ENCODE peak calls at places on chromosomes 4 and X, in nine cellular contexts. One of them, this sample, is unnamed. For H3K9me3 and H3K36me3, the result is how much of the 10 kb centered on the place peaks cover.

GRCh38 chr4:82721819-82722423 is 76.7 kb downstream of the SCD5 start:
- DNase-seq in fibroblast of lung: peak
- DNase-seq in testis: peak
- DNase-seq in heart right ventricle: no peak
- DNase-seq in body of pancreas: peak
- DNase-seq in GM23248: peak
- DNase-seq in adrenal gland: peak
- DNase-seq in SK-N-SH: peak
- DNase-seq in hepatocyte: peak
- DNase-seq in this sample: no peak

GRCh38 chr4:186792994-186793393 is 69.3 kb upstream of the FAT1 start:
- DNase-seq in hepatocyte: no peak
- DNase-seq in body of pancreas: no peak
- DNase-seq in heart right ventricle: no peak
- DNase-seq in GM23248: peak
- DNase-seq in adrenal gland: no peak
- DNase-seq in fibroblast of lung: peak
- DNase-seq in testis: no peak
- DNase-seq in SK-N-SH: no peak
- DNase-seq in this sample: peak

GRCh38 chr4:89640620-89641366 is 196.2 kb downstream of the SNCA start:
- DNase-seq in heart right ventricle: peak
- DNase-seq in adrenal gland: no peak
- DNase-seq in hepatocyte: peak
- DNase-seq in SK-N-SH: peak
- DNase-seq in fibroblast of lung: peak
- DNase-seq in body of pancreas: peak
- DNase-seq in GM23248: peak
- DNase-seq in testis: peak
- DNase-seq in this sample: peak

GRCh38 chr4:1641671-1642070 is 42.4 kb downstream of the FAM53A start:
- DNase-seq in adrenal gland: no peak
- DNase-seq in testis: no peak
- DNase-seq in heart right ventricle: no peak
- DNase-seq in hepatocyte: no peak
- DNase-seq in body of pancreas: no peak
- DNase-seq in SK-N-SH: no peak
- DNase-seq in GM23248: no peak
- DNase-seq in fibroblast of lung: no peak
- DNase-seq in this sample: no peak

GRCh38 chr4:1571165-1571908 is 112.8 kb downstream of the FAM53A start:
- DNase-seq in fibroblast of lung: no peak
- DNase-seq in testis: no peak
- DNase-seq in adrenal gland: no peak
- DNase-seq in hepatocyte: no peak
- DNase-seq in SK-N-SH: no peak
- DNase-seq in GM23248: no peak
- DNase-seq in body of pancreas: no peak
- DNase-seq in heart right ventricle: no peak
- DNase-seq in this sample: no peak

GRCh38 chr4:5863461-5864113 is 29.3 kb downstream of the CRMP1 start:
- DNase-seq in GM23248: peak
- DNase-seq in adrenal gland: peak
- DNase-seq in heart right ventricle: no peak
- DNase-seq in hepatocyte: peak
- DNase-seq in testis: no peak
- DNase-seq in body of pancreas: no peak
- DNase-seq in SK-N-SH: no peak
- DNase-seq in fibroblast of lung: peak
- DNase-seq in this sample: peak

GRCh38 chr4:84916233-84916632 is 50.3 kb downstream of the WDFY3 start:
- DNase-seq in GM23248: no peak
- DNase-seq in adrenal gland: no peak
- DNase-seq in SK-N-SH: no peak
- DNase-seq in fibroblast of lung: no peak
- DNase-seq in hepatocyte: no peak
- DNase-seq in testis: no peak
- DNase-seq in heart right ventricle: no peak
- DNase-seq in body of pancreas: no peak
- DNase-seq in this sample: no peak

GRCh38 chr4:132992686-132993085 is 156.4 kb upstream of the PCDH10 start:
- DNase-seq in hepatocyte: no peak
- DNase-seq in GM23248: no peak
- DNase-seq in fibroblast of lung: no peak
- DNase-seq in testis: no peak
- DNase-seq in adrenal gland: no peak
- DNase-seq in body of pancreas: no peak
- DNase-seq in heart right ventricle: no peak
- DNase-seq in SK-N-SH: no peak
- DNase-seq in this sample: no peak

GRCh38 chr4:7030856-7031255 is 12.3 kb upstream of the TADA2B start:
- DNase-seq in testis: no peak
- DNase-seq in heart right ventricle: no peak
- DNase-seq in hepatocyte: no peak
- DNase-seq in body of pancreas: no peak
- DNase-seq in SK-N-SH: no peak
- DNase-seq in fibroblast of lung: no peak
- DNase-seq in adrenal gland: no peak
- DNase-seq in GM23248: no peak
- DNase-seq in this sample: no peak

GRCh38 chr4:3871181-3871852 is 105.1 kb downstream of the ADRA2C start:
- DNase-seq in hepatocyte: peak
- DNase-seq in testis: peak
- DNase-seq in fibroblast of lung: no peak
- DNase-seq in heart right ventricle: no peak
- DNase-seq in GM23248: peak
- DNase-seq in body of pancreas: no peak
- DNase-seq in SK-N-SH: peak
- DNase-seq in adrenal gland: no peak
- DNase-seq in this sample: peak

GRCh38 chr4:156961241-156962068 is 10.1 kb downstream of the PDGFC start:
- DNase-seq in body of pancreas: no peak
- DNase-seq in hepatocyte: peak
- DNase-seq in fibroblast of lung: no peak
- DNase-seq in testis: no peak
- DNase-seq in adrenal gland: no peak
- DNase-seq in GM23248: no peak
- DNase-seq in SK-N-SH: no peak
- DNase-seq in heart right ventricle: no peak
- DNase-seq in this sample: no peak

GRCh38 chr4:128810871-128811570 is 1.5 kb downstream of the JADE1 start:
- DNase-seq in SK-N-SH: peak
- DNase-seq in fibroblast of lung: peak
- DNase-seq in adrenal gland: peak
- DNase-seq in body of pancreas: peak
- DNase-seq in heart right ventricle: peak
- DNase-seq in testis: peak
- DNase-seq in hepatocyte: peak
- DNase-seq in GM23248: peak
- DNase-seq in this sample: peak

GRCh38 chr4:146329042-146329716 is 114.8 kb downstream of the REELD1 start:
- DNase-seq in testis: no peak
- DNase-seq in heart right ventricle: no peak
- DNase-seq in fibroblast of lung: peak
- DNase-seq in body of pancreas: no peak
- DNase-seq in SK-N-SH: no peak
- DNase-seq in hepatocyte: no peak
- DNase-seq in adrenal gland: no peak
- DNase-seq in GM23248: peak
- DNase-seq in this sample: no peak

GRCh38 chrX:78665286-78665685 is 6.2 kb upstream of the RTL3 start:
- DNase-seq in body of pancreas: no peak
- DNase-seq in fibroblast of lung: no peak
- DNase-seq in SK-N-SH: no peak
- DNase-seq in hepatocyte: no peak
- DNase-seq in GM23248: peak
- DNase-seq in testis: no peak
- DNase-seq in adrenal gland: no peak
- DNase-seq in heart right ventricle: no peak
- DNase-seq in this sample: no peak

GRCh38 chrX:120213438-120214265 is 37.0 kb upstream of the ZBTB33 start:
- DNase-seq in adrenal gland: peak
- DNase-seq in hepatocyte: peak
- DNase-seq in testis: peak
- DNase-seq in fibroblast of lung: peak
- DNase-seq in SK-N-SH: peak
- DNase-seq in heart right ventricle: peak
- DNase-seq in GM23248: peak
- DNase-seq in body of pancreas: peak
- DNase-seq in this sample: peak

GRCh38 chr4:86493460-86493859 is 100.7 kb upstream of the PTPN13 start:
- DNase-seq in testis: no peak
- DNase-seq in heart right ventricle: no peak
- DNase-seq in fibroblast of lung: peak
- DNase-seq in GM23248: peak
- DNase-seq in SK-N-SH: no peak
- DNase-seq in body of pancreas: no peak
- DNase-seq in hepatocyte: no peak
- DNase-seq in adrenal gland: no peak
- DNase-seq in this sample: no peak

GRCh38 chr4:1469043-1469442 is 62.8 kb upstream of the NKX1-1 start:
- DNase-seq in heart right ventricle: no peak
- DNase-seq in GM23248: no peak
- DNase-seq in SK-N-SH: peak
- DNase-seq in adrenal gland: no peak
- DNase-seq in hepatocyte: no peak
- DNase-seq in body of pancreas: no peak
- DNase-seq in fibroblast of lung: no peak
- DNase-seq in testis: no peak
- DNase-seq in this sample: no peak

GRCh38 chr4:79528241-79528706 is 120.2 kb upstream of the GK2 start:
- DNase-seq in body of pancreas: no peak
- DNase-seq in testis: no peak
- DNase-seq in heart right ventricle: no peak
- DNase-seq in SK-N-SH: no peak
- DNase-seq in GM23248: no peak
- DNase-seq in fibroblast of lung: no peak
- DNase-seq in hepatocyte: no peak
- DNase-seq in adrenal gland: no peak
- DNase-seq in this sample: peak

DNA sequence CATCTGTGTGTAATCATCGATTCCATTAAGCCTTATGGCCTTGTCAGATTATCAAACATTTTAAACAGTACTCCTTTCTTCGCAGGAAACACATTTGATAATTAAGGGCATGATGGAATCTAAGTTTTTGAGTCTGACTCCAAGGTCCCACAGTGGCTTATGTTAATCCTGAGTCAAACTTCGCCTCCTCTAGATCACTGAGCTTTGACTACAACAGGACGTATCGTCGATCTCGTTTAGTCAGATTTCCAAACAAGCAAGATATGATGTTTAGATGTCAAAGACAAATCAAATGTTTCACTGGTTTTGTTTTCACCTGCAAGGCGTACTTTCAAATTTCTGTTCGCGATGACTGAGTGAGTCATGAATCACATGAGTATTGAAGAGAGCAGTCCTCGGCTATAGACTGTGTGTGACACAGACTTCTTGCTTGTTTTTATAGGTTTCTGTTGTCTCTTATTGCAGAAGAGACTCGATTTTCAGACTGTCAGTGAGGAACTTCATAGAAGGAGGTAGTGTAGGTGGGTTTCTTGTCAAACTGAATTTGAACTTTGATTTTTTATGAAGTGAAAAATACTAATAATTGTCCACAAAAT is 119.0 kb upstream of the GK2 start:
- DNase-seq in testis: no peak
- DNase-seq in adrenal gland: no peak
- DNase-seq in hepatocyte: no peak
- DNase-seq in body of pancreas: no peak
- DNase-seq in heart right ventricle: no peak
- DNase-seq in fibroblast of lung: no peak
- DNase-seq in SK-N-SH: no peak
- DNase-seq in GM23248: no peak
- DNase-seq in this sample: no peak
- H3K4me3 ChIP-seq in testis: no peak
- H3K4me3 ChIP-seq in adrenal gland: no peak
- H3K4me3 ChIP-seq in hepatocyte: no peak
- H3K4me3 ChIP-seq in body of pancreas: no peak
- H3K4me3 ChIP-seq in heart right ventricle: no peak
- H3K4me3 ChIP-seq in fibroblast of lung: no peak
- H3K4me3 ChIP-seq in SK-N-SH: no peak
- H3K4me3 ChIP-seq in GM23248: no peak
- H3K4me3 ChIP-seq in this sample: no peak

GRCh38 chr4:149605601-149606378 is 209.9 kb downstream of the IQCM start:
- DNase-seq in SK-N-SH: no peak
- DNase-seq in body of pancreas: no peak
- DNase-seq in adrenal gland: no peak
- DNase-seq in fibroblast of lung: peak
- DNase-seq in testis: no peak
- DNase-seq in heart right ventricle: no peak
- DNase-seq in GM23248: peak
- DNase-seq in hepatocyte: no peak
- DNase-seq in this sample: no peak
- H3K9me3 ChIP-seq in SK-N-SH: under half
- H3K9me3 ChIP-seq in body of pancreas: under half
- H3K9me3 ChIP-seq in adrenal gland: under half
- H3K9me3 ChIP-seq in fibroblast of lung: under half
- H3K9me3 ChIP-seq in testis: under half
- H3K9me3 ChIP-seq in heart right ventricle: under half
- H3K9me3 ChIP-seq in GM23248: under half
- H3K9me3 ChIP-seq in hepatocyte: under half
- H3K9me3 ChIP-seq in this sample: under half

DNA sequence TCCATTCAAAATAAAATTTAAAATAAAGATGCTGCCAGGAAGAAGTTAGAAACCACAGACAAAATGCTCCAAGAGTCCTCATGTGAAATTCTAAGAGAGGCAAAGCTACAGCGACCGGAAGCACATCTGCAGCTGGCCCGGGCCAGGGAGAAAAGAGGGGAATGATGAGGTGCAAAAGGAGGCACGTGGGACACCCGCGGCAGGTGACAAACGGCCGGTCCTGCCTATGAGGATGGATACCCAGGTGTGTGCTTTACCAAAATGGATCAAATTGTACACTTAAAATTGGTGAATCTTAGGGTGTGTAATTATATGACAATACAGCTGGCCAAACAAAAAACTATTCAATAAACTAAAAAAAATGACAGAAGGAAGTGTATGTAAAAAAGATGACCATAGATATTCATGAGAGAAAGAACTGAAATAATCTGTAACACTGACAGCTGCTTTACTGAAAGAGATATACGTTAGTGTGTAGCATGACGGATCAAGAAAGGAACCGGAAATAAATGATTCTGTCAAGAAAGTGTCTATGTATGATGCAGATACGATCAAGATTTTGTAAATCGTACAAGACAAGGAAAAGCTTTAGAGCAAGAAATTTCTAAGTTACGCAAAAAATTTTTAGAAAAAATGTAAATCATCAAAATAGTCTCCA is 29.5 kb downstream of the PPP2R3B start:
- DNase-seq in adrenal gland: no peak
- DNase-seq in GM23248: no peak
- DNase-seq in heart right ventricle: no peak
- DNase-seq in fibroblast of lung: no peak
- DNase-seq in hepatocyte: no peak
- DNase-seq in SK-N-SH: no peak
- DNase-seq in testis: no peak
- DNase-seq in body of pancreas: no peak
- DNase-seq in this sample: no peak
- H3K36me3 ChIP-seq in adrenal gland: under half
- H3K36me3 ChIP-seq in GM23248: under half
- H3K36me3 ChIP-seq in heart right ventricle: under half
- H3K36me3 ChIP-seq in fibroblast of lung: under half
- H3K36me3 ChIP-seq in hepatocyte: under half
- H3K36me3 ChIP-seq in SK-N-SH: under half
- H3K36me3 ChIP-seq in testis: under half
- H3K36me3 ChIP-seq in body of pancreas: under half
- H3K36me3 ChIP-seq in this sample: under half

GRCh38 chr4:98446499-98447375 is 185.6 kb downstream of the RAP1GDS1 start:
- DNase-seq in GM23248: peak
- DNase-seq in heart right ventricle: no peak
- DNase-seq in body of pancreas: peak
- DNase-seq in fibroblast of lung: peak
- DNase-seq in testis: no peak
- DNase-seq in hepatocyte: no peak
- DNase-seq in adrenal gland: no peak
- DNase-seq in SK-N-SH: no peak
- DNase-seq in this sample: no peak
- H3K4me3 ChIP-seq in GM23248: no peak
- H3K4me3 ChIP-seq in heart right ventricle: no peak
- H3K4me3 ChIP-seq in body of pancreas: no peak
- H3K4me3 ChIP-seq in fibroblast of lung: no peak
- H3K4me3 ChIP-seq in testis: no peak
- H3K4me3 ChIP-seq in hepatocyte: no peak
- H3K4me3 ChIP-seq in adrenal gland: no peak
- H3K4me3 ChIP-seq in SK-N-SH: no peak
- H3K4me3 ChIP-seq in this sample: no peak

This sample was measured in MG63.